ENCODE peak calls at places on chromosome 5, in four cellular contexts. One of them, this sample, is unnamed.

GRCh38 chr5:115124741-115125140 is 45.0 kb downstream of the TRIM36 start:
- DNase-seq in CD8-positive, alpha-beta T cell: no peak
- DNase-seq in GM12865: no peak
- DNase-seq in HFF-Myc: no peak
- DNase-seq in this sample: no peak

GRCh38 chr5:9456435-9457042 is 89.3 kb downstream of the SEMA5A start:
- DNase-seq in HFF-Myc: peak
- DNase-seq in GM12865: no peak
- DNase-seq in CD8-positive, alpha-beta T cell: no peak
- DNase-seq in this sample: no peak

GRCh38 chr5:154312571-154312970 is 122.0 kb downstream of the GALNT10 start:
- DNase-seq in CD8-positive, alpha-beta T cell: no peak
- DNase-seq in GM12865: no peak
- DNase-seq in HFF-Myc: no peak
- DNase-seq in this sample: no peak

GRCh38 chr5:64789457-64789856 is 20.7 kb downstream of the CWC27 start:
- DNase-seq in GM12865: no peak
- DNase-seq in CD8-positive, alpha-beta T cell: no peak
- DNase-seq in HFF-Myc: no peak
- DNase-seq in this sample: no peak

GRCh38 chr5:142357469-142358090 is 32.8 kb upstream of the SPRY4 start:
- DNase-seq in CD8-positive, alpha-beta T cell: peak
- DNase-seq in HFF-Myc: no peak
- DNase-seq in GM12865: no peak
- DNase-seq in this sample: no peak

GRCh38 chr5:83285661-83286398 is 185.7 kb upstream of the VCAN start:
- DNase-seq in HFF-Myc: no peak
- DNase-seq in CD8-positive, alpha-beta T cell: no peak
- DNase-seq in GM12865: no peak
- DNase-seq in this sample: no peak

GRCh38 chr5:60177596-60177995 is 284.1 kb upstream of the PDE4D start:
- DNase-seq in CD8-positive, alpha-beta T cell: no peak
- DNase-seq in HFF-Myc: no peak
- DNase-seq in GM12865: no peak
- DNase-seq in this sample: no peak

GRCh38 chr5:93092349-93093105 is 488.5 kb downstream of the NR2F1-AS1 start:
- DNase-seq in CD8-positive, alpha-beta T cell: no peak
- DNase-seq in GM12865: no peak
- DNase-seq in HFF-Myc: peak
- DNase-seq in this sample: no peak

GRCh38 chr5:126509339-126509738 is 85.7 kb downstream of the ALDH7A1 start:
- DNase-seq in HFF-Myc: no peak
- DNase-seq in GM12865: no peak
- DNase-seq in CD8-positive, alpha-beta T cell: no peak
- DNase-seq in this sample: no peak

GRCh38 chr5:73499187-73499586 is 945 bp downstream of the BTF3 start:
- DNase-seq in CD8-positive, alpha-beta T cell: no peak
- DNase-seq in HFF-Myc: no peak
- DNase-seq in GM12865: no peak
- DNase-seq in this sample: no peak

GRCh38 chr5:142143878-142144277 is 35.3 kb downstream of the NDFIP1 start:
- DNase-seq in CD8-positive, alpha-beta T cell: no peak
- DNase-seq in HFF-Myc: no peak
- DNase-seq in GM12865: peak
- DNase-seq in this sample: no peak

GRCh38 chr5:79552984-79553383 is 39.0 kb upstream of the HOMER1 start:
- DNase-seq in HFF-Myc: peak
- DNase-seq in CD8-positive, alpha-beta T cell: no peak
- DNase-seq in GM12865: no peak
- DNase-seq in this sample: no peak

GRCh38 chr5:107129051-107129450 is 541.7 kb downstream of the EFNA5 start:
- DNase-seq in HFF-Myc: no peak
- DNase-seq in GM12865: no peak
- DNase-seq in CD8-positive, alpha-beta T cell: no peak
- DNase-seq in this sample: no peak

GRCh38 chr5:107619781-107620180 is 51.0 kb downstream of the EFNA5 start:
- DNase-seq in CD8-positive, alpha-beta T cell: no peak
- DNase-seq in HFF-Myc: no peak
- DNase-seq in GM12865: no peak
- DNase-seq in this sample: no peak

GRCh38 chr5:65927497-65928340 is 1.3 kb downstream of the ERBIN start:
- DNase-seq in HFF-Myc: peak
- DNase-seq in CD8-positive, alpha-beta T cell: no peak
- DNase-seq in GM12865: peak
- DNase-seq in this sample: no peak

GRCh38 chr5:42855386-42855785 is 43.7 kb upstream of the SELENOP start:
- DNase-seq in GM12865: no peak
- DNase-seq in HFF-Myc: no peak
- DNase-seq in CD8-positive, alpha-beta T cell: no peak
- DNase-seq in this sample: no peak

GRCh38 chr5:132394681-132395259 is 25.3 kb downstream of the SLC22A5 start:
- DNase-seq in HFF-Myc: no peak
- DNase-seq in GM12865: peak
- DNase-seq in CD8-positive, alpha-beta T cell: no peak
- DNase-seq in this sample: no peak

GRCh38 chr5:961711-962240 is 46.8 kb upstream of the NKD2 start:
- DNase-seq in HFF-Myc: no peak
- DNase-seq in CD8-positive, alpha-beta T cell: no peak
- DNase-seq in GM12865: no peak
- DNase-seq in this sample: no peak

GRCh38 chr5:68285075-68285827 is 69.7 kb downstream of the PIK3R1 start:
- DNase-seq in HFF-Myc: no peak
- DNase-seq in GM12865: peak
- DNase-seq in CD8-positive, alpha-beta T cell: no peak
- DNase-seq in this sample: no peak

GRCh38 chr5:153516503-153516902 is 26.0 kb downstream of the GRIA1 start:
- DNase-seq in HFF-Myc: no peak
- DNase-seq in CD8-positive, alpha-beta T cell: no peak
- DNase-seq in GM12865: no peak
- DNase-seq in this sample: no peak

GRCh38 chr5:21802869-21803490 is 1050.2 kb downstream of the CDH12 start:
- DNase-seq in HFF-Myc: no peak
- DNase-seq in GM12865: peak
- DNase-seq in CD8-positive, alpha-beta T cell: no peak
- DNase-seq in this sample: no peak

GRCh38 chr5:159385994-159386711 is 55.9 kb upstream of the IL12B start:
- DNase-seq in HFF-Myc: no peak
- DNase-seq in GM12865: no peak
- DNase-seq in CD8-positive, alpha-beta T cell: no peak
- DNase-seq in this sample: no peak
- H3K4me3 ChIP-seq in HFF-Myc: no peak
- H3K4me3 ChIP-seq in GM12865: no peak
- H3K4me3 ChIP-seq in CD8-positive, alpha-beta T cell: no peak
- H3K4me3 ChIP-seq in this sample: no peak

GRCh38 chr5:17964067-17964466 is 329.8 kb downstream of the TAF11L14 start:
- DNase-seq in CD8-positive, alpha-beta T cell: no peak
- DNase-seq in GM12865: no peak
- DNase-seq in HFF-Myc: no peak
- DNase-seq in this sample: no peak

GRCh38 chr5:17966636-17967402 is 332.6 kb downstream of the TAF11L14 start:
- DNase-seq in CD8-positive, alpha-beta T cell: no peak
- DNase-seq in GM12865: no peak
- DNase-seq in HFF-Myc: no peak
- DNase-seq in this sample: no peak
- H3K4me3 ChIP-seq in CD8-positive, alpha-beta T cell: no peak
- H3K4me3 ChIP-seq in GM12865: no peak
- H3K4me3 ChIP-seq in HFF-Myc: no peak
- H3K4me3 ChIP-seq in this sample: no peak

GRCh38 chr5:3650315-3650714 is 54.7 kb downstream of the IRX1 start:
- DNase-seq in HFF-Myc: no peak
- DNase-seq in CD8-positive, alpha-beta T cell: no peak
- DNase-seq in GM12865: no peak
- DNase-seq in this sample: no peak
- H3K4me3 ChIP-seq in HFF-Myc: no peak
- H3K4me3 ChIP-seq in CD8-positive, alpha-beta T cell: no peak
- H3K4me3 ChIP-seq in GM12865: no peak
- H3K4me3 ChIP-seq in this sample: no peak

GRCh38 chr5:177113566-177114424 is 19.8 kb upstream of the NSD1 start:
- DNase-seq in CD8-positive, alpha-beta T cell: peak
- DNase-seq in GM12865: peak
- DNase-seq in HFF-Myc: peak
- DNase-seq in this sample: no peak
- H3K4me3 ChIP-seq in CD8-positive, alpha-beta T cell: no peak
- H3K4me3 ChIP-seq in GM12865: no peak
- H3K4me3 ChIP-seq in HFF-Myc: no peak
- H3K4me3 ChIP-seq in this sample: no peak

DNA sequence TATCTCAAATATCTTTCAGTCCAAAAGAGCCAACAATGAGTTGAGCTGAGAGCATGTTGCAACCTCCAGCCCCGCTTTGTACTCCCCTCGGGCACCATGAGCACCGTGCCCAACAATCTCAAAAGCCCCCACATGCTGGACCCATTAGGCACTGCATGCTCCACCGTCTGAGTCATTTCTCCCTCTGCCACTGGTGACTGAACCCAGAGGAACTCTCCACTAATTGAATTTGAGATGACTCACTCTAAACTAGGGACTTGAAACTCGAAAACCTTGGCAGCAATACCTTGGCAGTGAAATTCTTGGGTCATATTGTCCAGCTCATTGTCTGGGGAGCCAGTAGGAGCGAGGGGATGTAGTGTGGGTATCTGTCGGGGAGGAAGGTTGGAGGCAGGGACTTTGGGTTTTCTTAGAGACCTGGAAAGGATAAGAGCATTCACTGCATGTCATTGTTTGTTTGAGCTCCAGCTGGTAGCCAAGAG is 49.9 kb upstream of the SLIT3 start:
- DNase-seq in CD8-positive, alpha-beta T cell: no peak
- DNase-seq in HFF-Myc: peak
- DNase-seq in GM12865: no peak
- DNase-seq in this sample: peak
- H3K4me3 ChIP-seq in CD8-positive, alpha-beta T cell: no peak
- H3K4me3 ChIP-seq in HFF-Myc: no peak
- H3K4me3 ChIP-seq in GM12865: no peak
- H3K4me3 ChIP-seq in this sample: no peak

This sample was measured in retinal pigment epithelial cell.